ENCODE peak calls at places on chromosomes 5 and 9, in eight cellular contexts. S, V, F, I, E, C, N and M are unnamed samples.

GRCh38 chr5:93583799-93584530 is 943 bp downstream of the NR2F1 start:
- DNase-seq in V (no peak), S (peak; percentile 69), F (no peak), C (peak; percentile 76), E (peak; percentile 58), I (no peak), N (peak; percentile 88), M (no peak)

GRCh38 chr9:116323012-116323411 is 169.4 kb downstream of the PAPPA start:
- DNase-seq in F (no peak), E (peak; percentile 75), I (no peak), S (no peak), N (no peak), C (no peak), V (no peak), M (no peak)

GRCh38 chr9:97938081-97938644 is at the start of gene HEMGN:
- DNase-seq in N (no peak), E (no peak), F (no peak), V (no peak), S (no peak), C (no peak), I (no peak), M (no peak)

GRCh38 chr9:77841739-77842386 is 189.7 kb downstream of the GNAQ start:
- DNase-seq in N (no peak), V (no peak), E (no peak), F (no peak), C (no peak), S (no peak), I (no peak), M (no peak)

GRCh38 chr9:90296539-90296938 is 346.1 kb downstream of the DIRAS2 start:
- DNase-seq in C (no peak), E (no peak), F (no peak), S (no peak), N (no peak), V (no peak), I (no peak), M (no peak)

GRCh38 chr9:128788445-128788844 is 1.4 kb downstream of the TBC1D13 start:
- DNase-seq in F (no peak), V (peak; percentile 17), I (no peak), S (no peak), E (no peak), C (no peak), N (no peak), M (no peak)

GRCh38 chr9:93301291-93301811 is 117.4 kb downstream of the WNK2 start:
- DNase-seq in I (peak; percentile 55), N (peak; percentile 69), F (no peak), E (no peak), V (no peak), S (no peak), C (peak; percentile 53), M (no peak)

GRCh38 chr5:74040065-74040551 is 414.1 kb downstream of the ARHGEF28 start:
- DNase-seq in E (peak; percentile 77), F (peak; percentile 88), S (peak; percentile 73), V (no peak), I (no peak), C (no peak), N (no peak), M (peak; percentile 31)

GRCh38 chr5:124162782-124163532 is 583.5 kb downstream of the ZNF608 start:
- DNase-seq in I (no peak), C (peak; percentile 63), E (no peak), F (peak; percentile 27), V (no peak), S (no peak), N (peak; percentile 79), M (no peak)

GRCh38 chr5:6576861-6577501 is 55.9 kb downstream of the NSUN2 start:
- DNase-seq in F (peak; percentile 64), N (no peak), S (peak; percentile 68), C (no peak), V (peak; percentile 22), I (no peak), E (peak; percentile 38), M (no peak)

GRCh38 chr5:133753856-133754255 is 141.5 kb upstream of the FSTL4 start:
- DNase-seq in C (no peak), S (no peak), V (no peak), F (no peak), I (no peak), N (no peak), E (no peak), M (peak; percentile 81)

GRCh38 chr5:55324815-55325418 is 17.1 kb downstream of the MTREX start:
- DNase-seq in F (peak; percentile 29), V (no peak), C (no peak), I (no peak), E (no peak), S (peak; percentile 75), N (no peak), M (no peak)

GRCh38 chr9:136942881-136943230 is 1.7 kb downstream of the FBXW5 start:
- DNase-seq in C (peak; percentile 57), V (no peak), I (peak; percentile 63), E (no peak), S (no peak), F (no peak), N (no peak), M (no peak)

GRCh38 chr9:101397746-101398334 is 578 bp downstream of the MRPL50 start:
- DNase-seq in I (no peak), N (no peak), E (no peak), F (no peak), V (no peak), C (no peak), S (no peak), M (no peak)

GRCh38 chr5:149414405-149415244 is 35.5 kb upstream of the IL17B start:
- DNase-seq in V (no peak), I (no peak), F (peak; percentile 87), E (no peak), N (no peak), C (no peak), S (peak; percentile 88), M (no peak)

GRCh38 chr5:137040641-137041340 is 458.3 kb downstream of the SPOCK1 start:
- DNase-seq in V (no peak), E (no peak), N (no peak), I (no peak), C (no peak), S (no peak), F (no peak), M (no peak)

GRCh38 chr5:52915176-52915875 is 73.8 kb upstream of the ITGA2 start:
- DNase-seq in S (peak; percentile 86), E (peak; percentile 87), N (no peak), C (no peak), F (peak; percentile 76), V (peak; percentile 47), I (no peak), M (peak; percentile 2)

GRCh38 chr5:78549043-78549442 is 99.5 kb downstream of the LHFPL2 start:
- DNase-seq in E (no peak), N (no peak), C (no peak), S (peak; percentile 79), V (peak; percentile 72), F (no peak), I (no peak), M (no peak)

GRCh38 chr5:178090856-178091255 is 22.5 kb upstream of the N4BP3 start:
- DNase-seq in F (no peak), I (no peak), E (no peak), S (no peak), C (no peak), V (no peak), N (no peak), M (no peak)

DNA sequence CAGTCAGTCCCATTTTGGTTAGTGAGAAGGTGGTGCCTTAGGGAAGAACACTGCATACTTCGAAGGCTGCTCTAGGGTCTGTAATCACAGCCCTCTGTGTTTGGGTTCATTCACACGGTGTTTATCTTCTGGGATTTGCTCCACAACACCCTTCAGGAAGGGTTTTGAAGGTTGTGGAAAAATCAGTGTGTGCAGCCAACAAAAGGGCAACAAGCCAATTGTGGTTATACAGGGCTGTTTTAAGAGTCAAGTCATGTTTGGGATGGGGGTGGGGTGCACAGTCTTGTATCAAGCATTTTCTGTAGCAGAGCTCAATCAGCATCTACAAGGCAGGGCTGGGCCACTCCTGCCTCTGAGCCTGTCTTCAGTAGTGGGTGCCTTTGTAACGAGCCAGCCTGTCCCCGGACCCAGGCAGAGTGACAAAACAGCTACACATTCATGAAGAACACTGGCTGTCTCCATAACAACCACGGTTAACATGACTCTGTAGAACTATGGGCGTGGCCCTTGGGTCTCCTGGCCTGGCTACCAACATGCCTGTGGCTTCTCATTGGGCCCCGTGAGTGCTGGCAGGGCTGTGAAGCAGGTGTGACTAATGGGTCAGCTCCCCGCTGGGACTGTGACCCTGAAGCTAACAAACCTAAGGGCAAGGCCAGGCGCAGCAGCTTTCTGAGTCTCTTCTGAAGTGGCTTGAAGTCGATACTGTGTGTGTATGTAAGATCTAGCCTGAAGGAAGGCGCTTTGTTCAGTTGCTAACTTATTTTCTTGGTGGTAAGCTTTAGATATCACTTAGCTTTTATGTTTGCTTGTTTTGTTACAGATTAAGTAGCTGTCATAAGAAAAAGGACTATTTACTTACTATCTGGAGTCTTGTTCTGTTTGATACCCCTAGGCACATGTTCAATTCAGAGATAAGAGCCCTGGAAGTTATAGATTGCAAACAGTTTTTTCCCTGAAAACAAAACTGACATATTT is 27.9 kb upstream of the GOLM1 start:
- DNase-seq in F (peak; percentile 88), I (no peak), N (no peak), E (peak; percentile 24), C (peak; percentile 82), V (no peak), S (peak; percentile 93), M (peak; percentile 52)
- H3K27ac ChIP-seq in F (no peak overlapping the region), I (peak overlapping the region; percentile 29), N (no peak overlapping the region), E (no peak overlapping the region), C (peak overlapping the region; percentile 85), V (no peak overlapping the region), S (peak overlapping the region; percentile 80), M (no peak overlapping the region)

DNA sequence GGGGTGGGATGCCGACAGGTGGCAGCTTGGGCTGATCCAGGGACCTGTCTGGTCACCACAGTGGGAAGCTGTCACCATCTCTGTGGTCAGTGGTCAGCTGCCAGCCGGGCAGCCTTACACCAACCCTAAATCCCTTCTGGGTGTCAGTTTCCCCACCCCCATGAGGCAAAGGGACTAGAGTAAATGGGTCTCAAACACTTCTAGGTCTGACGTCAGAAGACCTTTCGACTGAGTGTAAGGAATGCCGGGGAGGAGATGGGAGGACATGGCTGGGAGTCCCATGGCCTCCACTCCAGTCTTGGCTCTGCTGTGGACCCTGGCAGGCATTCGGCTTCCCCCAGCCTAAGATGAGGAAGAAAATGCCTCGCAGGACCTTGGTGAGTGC is 40.3 kb upstream of the SLC25A51 start:
- DNase-seq in F (no peak), C (no peak), S (peak; percentile 44), N (no peak), V (no peak), E (no peak), I (no peak), M (no peak)
- H3K27ac ChIP-seq in F (peak overlapping the region; percentile 43), C (peak overlapping the region; percentile 30), S (peak overlapping the region; percentile 75), N (no peak overlapping the region), V (no peak overlapping the region), E (peak overlapping the region; percentile 49), I (no peak overlapping the region), M (peak overlapping the region; percentile 46)

DNA sequence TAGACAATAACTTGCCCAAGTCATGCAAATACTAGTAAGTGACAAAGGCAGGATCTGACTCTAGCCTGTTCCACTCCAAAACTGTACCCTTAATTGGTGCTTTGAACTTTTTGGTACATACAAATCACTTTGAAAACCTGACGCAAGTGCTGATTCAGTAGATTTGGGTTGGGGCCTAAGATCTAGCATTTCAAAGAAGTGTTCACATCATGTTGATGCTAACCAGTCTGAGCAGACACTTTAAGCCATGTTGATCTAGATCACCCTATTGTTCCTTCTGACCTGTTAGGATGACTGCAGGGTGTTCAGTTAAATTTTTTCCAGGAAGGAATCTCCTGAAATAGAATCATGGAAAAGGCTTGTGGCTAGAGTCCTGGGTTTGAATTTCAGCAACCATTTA is 57.7 kb upstream of the CPEB4 start:
- DNase-seq in V (no peak), F (no peak), S (no peak), E (no peak), N (no peak), I (no peak), C (no peak), M (no peak)
- H3K27ac ChIP-seq in V (no peak overlapping the region), F (no peak overlapping the region), S (peak overlapping the region; percentile 43), E (no peak overlapping the region), N (no peak overlapping the region), I (no peak overlapping the region), C (no peak overlapping the region), M (no peak overlapping the region)

GRCh38 chr9:69223605-69224004 is 49.5 kb downstream of the TJP2 start:
- DNase-seq in I (no peak), C (no peak), V (peak; percentile 8), E (peak; percentile 34), S (peak; percentile 77), N (no peak), F (peak; percentile 74), M (no peak)
- H3K27ac ChIP-seq in I (no peak overlapping the region), C (no peak overlapping the region), V (no peak overlapping the region), E (no peak overlapping the region), S (peak overlapping the region; percentile 64), N (no peak overlapping the region), F (no peak overlapping the region), M (no peak overlapping the region)